ENCODE peak calls at places on chromosomes 3 and 15, in six cellular contexts. T is mesendoderm, S is IMR-90, K is trophoblast cell, E is neuronal stem cell, B is H9. G is an unnamed sample. For H3K27me3, the result is how much of the 10 kb centered on the place peaks cover.

GRCh38 chr15:82301296-82302016 is 38.8 kb downstream of the SAXO2 start:
- DNase-seq in T (no peak), S (no peak), K (no peak), E (no peak), B (no peak), G (no peak)

GRCh38 chr15:87118424-87118823 is 1038.8 kb downstream of the AGBL1 start:
- DNase-seq in T (peak), S (no peak), K (no peak), E (no peak), B (no peak), G (no peak)

GRCh38 chr3:11969986-11970385 is 34.2 kb upstream of the SYN2 start:
- DNase-seq in T (no peak), S (no peak), K (no peak), E (no peak), B (no peak), G (no peak)

GRCh38 chr3:88809993-88810392 is 297.4 kb upstream of the EPHA3 start:
- DNase-seq in T (no peak), S (peak), K (no peak), E (no peak), B (no peak), G (no peak)

GRCh38 chr3:64642327-64643151 is 45.3 kb downstream of the ADAMTS9 start:
- DNase-seq in T (peak), S (no peak), K (no peak), E (peak), B (peak), G (peak)

GRCh38 chr15:25067725-25068309 is 113.0 kb downstream of the SNRPN start:
- DNase-seq in T (no peak), S (no peak), K (no peak), E (no peak), B (no peak), G (no peak)

GRCh38 chr3:152682477-152682876 is 152.5 kb upstream of the P2RY1 start:
- DNase-seq in T (no peak), S (no peak), K (no peak), E (no peak), B (no peak), G (no peak)

GRCh38 chr3:58105196-58105595 is 97.0 kb downstream of the FLNB start:
- DNase-seq in T (no peak), S (no peak), K (peak), E (no peak), B (no peak), G (no peak)

GRCh38 chr3:42853739-42854302 is 21.9 kb downstream of the CYP8B1 start:
- DNase-seq in T (no peak), S (no peak), K (no peak), E (no peak), B (peak), G (no peak)

GRCh38 chr3:65901236-65901635 is 137.5 kb downstream of the MAGI1 start:
- DNase-seq in T (no peak), S (no peak), K (no peak), E (no peak), B (no peak), G (no peak)

GRCh38 chr15:74274485-74275038 is 38.4 kb downstream of the CCDC33 start:
- DNase-seq in T (no peak), S (no peak), K (no peak), E (no peak), B (no peak), G (no peak)

GRCh38 chr15:71444866-71445590 is 329.8 kb downstream of the THSD4 start:
- DNase-seq in T (no peak), S (peak), K (peak), E (no peak), B (no peak), G (no peak)

GRCh38 chr3:8110966-8111798 is 390.4 kb upstream of the LMCD1 start:
- DNase-seq in T (peak), S (peak), K (peak), E (peak), B (peak), G (peak)

GRCh38 chr3:172561894-172562664 is 38.8 kb upstream of the TNFSF10 start:
- DNase-seq in T (no peak), S (no peak), K (peak), E (no peak), B (no peak), G (no peak)

GRCh38 chr15:100464895-100465294 is 63.9 kb downstream of the CERS3 start:
- DNase-seq in T (no peak), S (no peak), K (no peak), E (no peak), B (no peak), G (no peak)

GRCh38 chr3:134309987-134310700 is 59.5 kb upstream of the RYK start:
- DNase-seq in T (no peak), S (no peak), K (peak), E (no peak), B (no peak), G (peak)

GRCh38 chr15:66955871-66956585 is 109.4 kb upstream of the SMAD3 start:
- DNase-seq in T (peak), S (peak), K (peak), E (no peak), B (no peak), G (peak)

GRCh38 chr3:177676148-177676547 is 478.9 kb upstream of the TBL1XR1 start:
- DNase-seq in T (no peak), S (no peak), K (no peak), E (no peak), B (no peak), G (no peak)

GRCh38 chr15:100373037-100373896 is 31.5 kb upstream of the ADAMTS17 start:
- DNase-seq in T (peak), S (no peak), K (no peak), E (no peak), B (peak), G (no peak)

GRCh38 chr15:49282366-49282765 is 112.3 kb downstream of the GALK2 start:
- DNase-seq in T (no peak), S (peak), K (no peak), E (no peak), B (no peak), G (no peak)

GRCh38 chr3:131397889-131398288 is 16.3 kb downstream of the NUDT16 start:
- DNase-seq in T (no peak), S (no peak), K (no peak), E (no peak), B (no peak), G (no peak)

GRCh38 chr15:101244039-101244781 is 7.6 kb downstream of the CHSY1 start:
- DNase-seq in T (no peak), S (peak), K (no peak), E (no peak), B (no peak), G (no peak)

GRCh38 chr15:48336940-48337339 is 5.7 kb downstream of the DUT start:
- DNase-seq in T (peak), S (peak), K (no peak), E (peak), B (peak), G (peak)

GRCh38 chr3:191076903-191077552 is 122.0 kb upstream of the OSTN start:
- DNase-seq in T (no peak), S (peak), K (no peak), E (no peak), B (no peak), G (no peak)

GRCh38 chr3:2947536-2947935 is 162.6 kb downstream of the IL5RA start:
- DNase-seq in T (no peak), S (no peak), K (no peak), E (no peak), B (no peak), G (no peak)

GRCh38 chr15:56984681-56985515 is 66.5 kb downstream of the TCF12 start:
- DNase-seq in T (no peak), S (peak), K (peak), E (no peak), B (no peak), G (no peak)

GRCh38 chr3:191282262-191283215 is 46.7 kb upstream of the CCDC50 start:
- DNase-seq in T (no peak), S (no peak), K (no peak), E (no peak), B (no peak), G (no peak)

GRCh38 chr3:189304465-189305341 is 132.9 kb downstream of the TPRG1 start:
- DNase-seq in T (no peak), S (no peak), K (peak), E (no peak), B (peak), G (peak)

GRCh38 chr3:5197470-5198312 is 10.2 kb downstream of the EDEM1 start:
- DNase-seq in T (peak), S (peak), K (peak), E (no peak), B (no peak), G (peak)

GRCh38 chr3:124360140-124360539 is 368.2 kb upstream of the ROPN1 start:
- DNase-seq in T (no peak), S (peak), K (no peak), E (no peak), B (no peak), G (no peak)

GRCh38 chr15:101807345-101807945 is 4.1 kb downstream of the OR4F6 start:
- DNase-seq in T (no peak), S (peak), K (no peak), E (no peak), B (no peak), G (peak)

GRCh38 chr3:73623996-73624362 is 762 bp downstream of the PDZRN3 start:
- DNase-seq in T (peak), S (peak), K (peak), E (no peak), B (peak), G (peak)

GRCh38 chr3:144045766-144046165 is 74.1 kb downstream of the DIPK2A start:
- DNase-seq in T (no peak), S (peak), K (no peak), E (no peak), B (no peak), G (no peak)

GRCh38 chr3:156820687-156821070 is 5.5 kb upstream of the LEKR1 start:
- DNase-seq in T (no peak), S (no peak), K (no peak), E (no peak), B (no peak), G (no peak)

GRCh38 chr3:33287672-33288282 is 10.5 kb downstream of the FBXL2 start:
- DNase-seq in T (no peak), S (no peak), K (no peak), E (no peak), B (no peak), G (no peak)

DNA sequence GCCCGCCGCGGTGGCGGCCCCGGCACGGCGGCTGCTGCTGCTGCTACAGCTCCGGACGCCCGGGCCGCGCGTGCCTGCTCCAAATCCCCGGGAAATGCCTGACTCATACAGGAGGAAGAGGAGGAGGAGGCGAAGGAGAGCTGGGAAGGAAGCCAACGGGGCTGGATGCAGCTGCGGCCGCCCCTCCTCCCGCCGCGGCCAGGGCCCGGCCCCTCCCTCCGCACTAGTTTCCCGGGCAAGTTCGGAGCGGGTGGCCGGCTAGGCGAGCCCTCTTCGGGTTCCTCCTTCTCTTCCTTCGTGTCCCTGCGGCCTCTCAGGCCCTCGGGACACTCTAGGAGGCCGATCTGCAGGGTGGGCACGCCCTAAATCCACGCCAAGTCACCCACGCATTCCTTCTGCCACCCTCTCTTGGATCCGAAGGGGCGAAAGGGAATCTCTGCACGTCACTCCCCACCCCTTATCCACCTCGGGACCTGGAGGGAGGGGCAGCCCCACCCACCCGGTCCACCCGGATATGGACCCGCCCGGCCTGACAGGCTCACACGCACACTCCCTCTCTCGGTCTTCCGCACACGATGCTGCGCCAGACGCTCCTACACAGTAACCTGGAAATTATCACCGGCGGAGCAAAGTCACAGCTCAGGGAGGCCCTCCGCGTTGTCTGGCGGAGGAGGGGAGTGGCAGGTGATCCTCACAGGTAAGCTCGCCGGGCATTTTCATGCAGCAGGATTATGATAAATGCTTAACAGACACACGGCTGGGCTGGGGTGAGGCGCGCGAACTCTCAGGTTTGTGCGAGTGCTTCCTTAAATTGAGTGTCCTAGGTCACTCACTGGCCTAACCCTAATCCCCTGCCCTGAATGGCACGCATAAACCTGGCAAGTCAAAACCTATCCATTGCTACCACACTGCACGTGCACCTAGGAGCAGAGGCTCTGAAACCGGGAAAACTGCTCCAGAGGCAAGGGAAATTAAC is at the start of the genes OSBPL10 and ZNF860:
- DNase-seq in T (peak), S (peak), K (peak), E (no peak), B (peak), G (peak)
- H3K27me3 ChIP-seq in T (under half), S (under half), K (under half), E (under half), B (under half), G (under half)

GRCh38 chr15:52567886-52568568 is 803 bp downstream of the ARPP19 start:
- DNase-seq in T (no peak), S (peak), K (peak), E (no peak), B (no peak), G (peak)
- H2BK5ac ChIP-seq in T (peak), S (peak), K (peak), E (peak), B (peak), G (no peak)

GRCh38 chr15:89457086-89457485 is 39.3 kb downstream of the RHCG start:
- DNase-seq in T (peak), S (peak), K (peak), E (no peak), B (no peak), G (peak)

GRCh38 chr15:89455535-89455934 is 40.8 kb downstream of the RHCG start:
- DNase-seq in T (no peak), S (no peak), K (peak), E (no peak), B (no peak), G (no peak)

GRCh38 chr15:89460048-89460447 is 36.3 kb downstream of the RHCG start:
- DNase-seq in T (no peak), S (no peak), K (no peak), E (no peak), B (no peak), G (no peak)

GRCh38 chr15:89459271-89460038 is 36.9 kb downstream of the RHCG start:
- DNase-seq in T (no peak), S (no peak), K (no peak), E (no peak), B (no peak), G (no peak)

GRCh38 chr15:89458440-89458839 is 37.9 kb downstream of the RHCG start:
- DNase-seq in T (no peak), S (no peak), K (peak), E (no peak), B (no peak), G (no peak)
- H3K27me3 ChIP-seq in T (under half), S (under half), K (under half), E (under half), B (under half), G (half or more)

GRCh38 chr3:168545591-168545990 is 449.9 kb upstream of the GOLIM4 start:
- DNase-seq in T (no peak), S (peak), K (no peak), E (no peak), B (no peak), G (no peak)

GRCh38 chr3:168540726-168541125 is 445.0 kb upstream of the GOLIM4 start:
- DNase-seq in T (no peak), S (no peak), K (no peak), E (no peak), B (no peak), G (no peak)

GRCh38 chr3:168546707-168547106 is 451.0 kb upstream of the GOLIM4 start:
- DNase-seq in T (no peak), S (no peak), K (no peak), E (no peak), B (no peak), G (no peak)

GRCh38 chr3:168539909-168540308 is 444.2 kb upstream of the GOLIM4 start:
- DNase-seq in T (no peak), S (peak), K (no peak), E (no peak), B (no peak), G (no peak)

GRCh38 chr3:168544097-168544957 is 448.6 kb upstream of the GOLIM4 start:
- DNase-seq in T (peak), S (peak), K (no peak), E (no peak), B (no peak), G (no peak)
- H2BK5ac ChIP-seq in T (no peak), S (no peak), K (no peak), E (no peak), B (no peak), G (no peak)

G was measured in mesenchymal stem cell.